ENCODE peak calls at places on chromosomes 13 and 19, in eight cellular contexts. E is esophagus muscularis mucosa, C is stomach, V is ovary, F is transverse colon, H is GM12878, M is suprapubic skin, T is tibial nerve. G is an unnamed sample.

GRCh38 chr19:45161715-45162463 is 1.1 kb upstream of the NKPD1 start:
- DNase-seq in E (no peak), C (peak), V (no peak), F (no peak), H (no peak), M (no peak), T (no peak), G (no peak)

GRCh38 chr19:1243768-1244692 is 2.5 kb downstream of the ATP5F1D start:
- DNase-seq in E (no peak), C (peak), V (peak), F (peak), H (no peak), M (peak), T (no peak), G (peak)

GRCh38 chr19:7099597-7099921 is 30.1 kb downstream of the ZNF557 start:
- DNase-seq in E (no peak), C (no peak), V (no peak), F (no peak), H (no peak), M (no peak), T (no peak), G (no peak)

GRCh38 chr13:103516009-103516795 is 450.0 kb upstream of the SLC10A2 start:
- DNase-seq in E (no peak), C (no peak), V (no peak), F (no peak), H (no peak), M (no peak), T (no peak), G (no peak)

GRCh38 chr13:32783067-32783466 is 196.8 kb downstream of the PDS5B start:
- DNase-seq in E (no peak), C (no peak), V (no peak), F (no peak), H (no peak), M (no peak), T (no peak), G (no peak)

GRCh38 chr19:1082928-1083816 is 12.0 kb downstream of the POLR2E start:
- DNase-seq in E (no peak), C (no peak), V (no peak), F (peak), H (no peak), M (no peak), T (no peak), G (no peak)

GRCh38 chr19:5118026-5118425 is 149.1 kb downstream of the KDM4B start:
- DNase-seq in E (no peak), C (no peak), V (no peak), F (no peak), H (no peak), M (no peak), T (no peak), G (no peak)

GRCh38 chr13:71866173-71867091 is 572 bp downstream of the DACH1 start:
- DNase-seq in E (no peak), C (peak), V (peak), F (peak), H (no peak), M (no peak), T (no peak), G (no peak)

GRCh38 chr13:76832258-76832988 is 53.8 kb downstream of the KCTD12 start:
- DNase-seq in E (no peak), C (no peak), V (no peak), F (no peak), H (no peak), M (no peak), T (no peak), G (no peak)

GRCh38 chr13:76833465-76833864 is 52.7 kb downstream of the KCTD12 start:
- DNase-seq in E (no peak), C (no peak), V (no peak), F (no peak), H (no peak), M (no peak), T (no peak), G (no peak)

GRCh38 chr13:76828316-76828741 is 57.9 kb downstream of the KCTD12 start:
- DNase-seq in E (no peak), C (no peak), V (no peak), F (no peak), H (no peak), M (no peak), T (no peak), G (no peak)

GRCh38 chr13:76829572-76830327 is 56.5 kb downstream of the KCTD12 start:
- DNase-seq in E (peak), C (peak), V (peak), F (no peak), H (no peak), M (no peak), T (no peak), G (peak)

GRCh38 chr13:76830805-76831204 is 55.4 kb downstream of the KCTD12 start:
- DNase-seq in E (no peak), C (no peak), V (no peak), F (no peak), H (no peak), M (no peak), T (no peak), G (no peak)
- TF ChIP-seq EP300 in E (no peak), C (no peak), V (no peak), F (no peak), H (no peak), M (no peak), T (no peak), G (no peak)

GRCh38 chr19:50750010-50750409 is 20.3 kb upstream of the GPR32 start:
- DNase-seq in E (no peak), C (no peak), V (no peak), F (no peak), H (no peak), M (no peak), T (no peak), G (no peak)
- TF ChIP-seq EP300 in E (no peak), C (no peak), V (no peak), F (no peak), H (no peak), M (no peak), T (no peak), G (no peak)

GRCh38 chr19:18507727-18508440 is 14.0 kb downstream of the ELL start:
- DNase-seq in E (no peak), C (no peak), V (no peak), F (no peak), H (no peak), M (no peak), T (no peak), G (peak)
- TF ChIP-seq EP300 in E (no peak), C (no peak), V (no peak), F (no peak), H (no peak), M (no peak), T (no peak), G (no peak)

GRCh38 chr13:97757807-97758206 is 195.7 kb upstream of the IPO5 start:
- DNase-seq in E (peak), C (no peak), V (no peak), F (no peak), H (no peak), M (no peak), T (no peak), G (no peak)
- TF ChIP-seq EP300 in E (no peak), C (no peak), V (no peak), F (no peak), H (no peak), M (no peak), T (no peak), G (no peak)

G was measured in sigmoid colon.